ENCODE peak calls at places on chromosomes 7 and 10, in four cellular contexts. B, Z, V and M are unnamed samples.

GRCh38 chr7:157717211-157718174 is 380.7 kb downstream of the DNAJB6 start:
- DNase-seq in Z (no peak), B (peak), V (no peak), M (no peak)

GRCh38 chr7:27992755-27993478 is 187.7 kb downstream of the JAZF1 start:
- DNase-seq in V (no peak), B (no peak), Z (no peak), M (no peak)

GRCh38 chr10:6678211-6678803 is 98.2 kb upstream of the PRKCQ start:
- DNase-seq in V (no peak), Z (peak), B (no peak), M (peak)

GRCh38 chr7:6442114-6442513 is 5.6 kb downstream of the DAGLB start:
- DNase-seq in Z (peak), B (no peak), V (no peak), M (no peak)

GRCh38 chr7:131369354-131369753 is 41.7 kb downstream of the MKLN1 start:
- DNase-seq in B (no peak), V (no peak), Z (no peak), M (no peak)

GRCh38 chr10:68109312-68109711 is at the start of gene MYPN:
- DNase-seq in V (peak), Z (no peak), B (no peak), M (no peak)

GRCh38 chr7:158536871-158537865 is 50.5 kb downstream of the PTPRN2 start:
- DNase-seq in B (no peak), Z (no peak), V (no peak), M (no peak)

GRCh38 chr10:89053555-89053954 is 63.0 kb downstream of the FAS start:
- DNase-seq in B (peak), V (no peak), Z (no peak), M (no peak)

GRCh38 chr10:26675873-26676257 is 21.6 kb upstream of the PDSS1 start:
- DNase-seq in V (no peak), Z (no peak), B (no peak), M (no peak)

GRCh38 chr7:27950123-27950522 is 210.2 kb downstream of the TAX1BP1 start:
- DNase-seq in Z (no peak), B (no peak), V (no peak), M (peak)

GRCh38 chr7:119983468-119983867 is 289.5 kb upstream of the KCND2 start:
- DNase-seq in Z (no peak), V (no peak), B (peak), M (no peak)

GRCh38 chr10:91389636-91390512 is 20.3 kb upstream of the HECTD2 start:
- DNase-seq in V (no peak), Z (peak), B (no peak), M (no peak)

GRCh38 chr7:98617051-98617959 is at the start of gene NPTX2:
- DNase-seq in B (peak), V (no peak), Z (no peak), M (peak)

GRCh38 chr7:76296743-76297740 is 5.4 kb upstream of the HSPB1 start:
- DNase-seq in B (no peak), V (no peak), Z (peak), M (no peak)

GRCh38 chr7:155692317-155692716 is 47.9 kb downstream of the RBM33 start:
- DNase-seq in Z (no peak), B (no peak), V (no peak), M (no peak)

GRCh38 chr7:24963218-24963617 is 16.8 kb downstream of the OSBPL3 start:
- DNase-seq in Z (peak), B (peak), V (no peak), M (peak)

GRCh38 chr7:2873686-2874551 is 29.8 kb upstream of the GNA12 start:
- DNase-seq in B (no peak), V (peak), Z (peak), M (no peak)

GRCh38 chr10:48764486-48764885 is 79.8 kb downstream of the WDFY4 start:
- DNase-seq in Z (no peak), B (no peak), V (no peak), M (no peak)

GRCh38 chr7:85600425-85600824 is 413.6 kb upstream of the SEMA3D start:
- DNase-seq in V (no peak), B (no peak), Z (peak), M (no peak)

GRCh38 chr10:77602913-77603528 is 34.6 kb downstream of the KCNMA1 start:
- DNase-seq in Z (peak), B (no peak), V (no peak), M (no peak)

GRCh38 chr10:124417846-124418725 is 637 bp downstream of the OAT start:
- DNase-seq in B (peak), V (no peak), Z (peak), M (peak)

GRCh38 chr7:95687759-95688343 is 84.5 kb upstream of the DYNC1I1 start:
- DNase-seq in V (peak), Z (peak), B (no peak), M (no peak)

GRCh38 chr10:89217057-89217990 is 10.2 kb upstream of the CH25H start:
- DNase-seq in Z (peak), V (peak), B (no peak), M (peak)

GRCh38 chr10:124242791-124243190 is 149.4 kb upstream of the CHST15 start:
- DNase-seq in Z (no peak), B (no peak), V (no peak), M (peak)

GRCh38 chr7:44867073-44867990 is 18.0 kb downstream of the PURB start:
- DNase-seq in Z (peak), V (peak), B (no peak), M (no peak)

GRCh38 chr7:741191-741671 is 14.2 kb upstream of the PRKAR1B start:
- DNase-seq in B (no peak), Z (no peak), V (no peak), M (no peak)

GRCh38 chr7:105990726-105991465 is 27.8 kb downstream of the CDHR3 start:
- DNase-seq in V (no peak), Z (no peak), B (no peak), M (peak)

GRCh38 chr7:21941570-21942224 is 4.0 kb downstream of the CDCA7L start:
- DNase-seq in Z (peak), V (no peak), B (no peak), M (no peak)
- H3K27ac ChIP-seq in Z (no peak), V (no peak), B (peak), M (peak)

GRCh38 chr10:122474145-122474739 is 12.9 kb downstream of the HTRA1 start:
- DNase-seq in B (no peak), Z (no peak), V (no peak), M (peak)
- H3K27ac ChIP-seq in B (no peak), Z (no peak), V (no peak), M (no peak)

GRCh38 chr10:3527144-3527543 is 257.9 kb downstream of the KLF6 start:
- DNase-seq in V (no peak), Z (peak), B (no peak), M (no peak)

GRCh38 chr10:3527869-3528268 is 257.1 kb downstream of the KLF6 start:
- DNase-seq in V (no peak), B (no peak), Z (no peak), M (no peak)

GRCh38 chr10:3529691-3530090 is 255.3 kb downstream of the KLF6 start:
- DNase-seq in V (no peak), Z (no peak), B (no peak), M (no peak)

GRCh38 chr10:3528823-3529222 is 256.2 kb downstream of the KLF6 start:
- DNase-seq in V (no peak), B (no peak), Z (no peak), M (no peak)

DNA sequence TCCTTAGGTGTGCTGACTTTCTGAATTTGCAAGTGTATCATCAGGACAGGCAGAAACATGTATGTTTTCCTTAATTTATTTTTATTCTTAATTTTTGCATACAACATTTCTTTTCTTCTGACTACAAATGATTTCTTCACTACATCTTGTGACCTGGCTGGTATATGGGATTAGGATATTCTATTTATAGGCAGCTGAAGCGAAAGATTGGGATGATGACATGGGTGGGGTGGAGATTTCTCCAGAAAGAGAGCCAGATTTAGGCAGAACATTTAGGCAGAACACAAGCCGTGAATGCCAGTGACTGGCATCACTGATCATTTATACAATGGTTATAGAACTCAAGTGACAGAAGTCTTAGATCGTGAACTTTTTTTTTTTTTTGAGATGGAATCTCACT is 256.7 kb downstream of the KLF6 start:
- DNase-seq in B (no peak), Z (no peak), V (no peak), M (no peak)
- H3K27ac ChIP-seq in B (peak), Z (no peak), V (no peak), M (no peak)

DNA sequence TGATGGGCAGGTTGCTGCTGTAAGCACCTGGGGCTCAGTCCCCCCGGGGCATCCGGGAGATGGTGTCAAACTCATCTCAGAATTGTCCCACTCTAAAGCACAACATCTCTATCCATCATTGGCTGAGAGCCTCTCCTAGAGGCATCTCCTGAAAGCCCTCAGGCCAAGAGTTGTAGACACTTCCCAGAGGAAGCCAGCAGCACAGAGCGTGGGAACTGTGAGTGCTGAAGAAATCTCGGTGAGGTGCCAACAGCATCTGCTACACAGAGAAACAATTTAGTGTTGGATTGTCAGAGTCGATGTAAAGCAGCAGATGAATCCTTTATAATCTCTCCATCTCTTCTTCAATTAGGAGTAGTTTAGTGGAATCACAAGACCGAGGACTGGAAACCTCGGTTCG is 172.3 kb downstream of the C7orf25 start:
- DNase-seq in Z (no peak), B (no peak), V (no peak), M (peak)
- H3K27ac ChIP-seq in Z (no peak), B (no peak), V (no peak), M (no peak)